ENCODE peak calls at places on chromosome 22, in four cellular contexts. T, O, Z and X are unnamed samples. For H3K27me3 and H3K4me1, the result is how much of the 10 kb centered on the place peaks cover.

GRCh38 chr22:19823638-19824196 is 31.0 kb downstream of the GNB1L start:
- DNase-seq in T (peak), O (no peak), Z (no peak), X (no peak)

GRCh38 chr22:24392218-24392931 is 35.0 kb upstream of the ADORA2A start:
- DNase-seq in T (no peak), Z (no peak), O (no peak), X (no peak)

GRCh38 chr22:35761037-35761436 is 43.4 kb downstream of the APOL5 start:
- DNase-seq in Z (no peak), O (peak), T (no peak), X (no peak)

GRCh38 chr22:37148031-37148651 is 1.6 kb downstream of the IL2RB start:
- DNase-seq in Z (no peak), O (no peak), T (no peak), X (no peak)

GRCh38 chr22:29443861-29444431 is 5.6 kb downstream of the RFPL1 start:
- DNase-seq in T (no peak), O (no peak), Z (no peak), X (no peak)

GRCh38 chr22:29139965-29140782 is 65.5 kb upstream of the EMID1 start:
- DNase-seq in T (no peak), O (peak), Z (no peak), X (no peak)

GRCh38 chr22:20031732-20032406 is 11.0 kb downstream of the TANGO2 start:
- DNase-seq in Z (no peak), O (no peak), T (no peak), X (no peak)

GRCh38 chr22:20429254-20430100 is 8.1 kb downstream of the SCARF2 start:
- DNase-seq in T (peak), Z (no peak), O (no peak), X (peak)

GRCh38 chr22:42800731-42801536 is 56.1 kb downstream of the ARFGAP3 start:
- DNase-seq in T (no peak), Z (no peak), O (no peak), X (peak)

GRCh38 chr22:38129856-38130255 is 19.4 kb upstream of the BAIAP2L2 start:
- DNase-seq in Z (no peak), O (no peak), T (no peak), X (no peak)

GRCh38 chr22:36325163-36326031 is 62.4 kb downstream of the MYH9 start:
- DNase-seq in Z (no peak), T (peak), O (peak), X (no peak)

GRCh38 chr22:30305519-30305905 is 16.2 kb upstream of the CASTOR1 start:
- DNase-seq in Z (peak), T (no peak), O (no peak), X (peak)

GRCh38 chr22:32342977-32343376 is 14.7 kb upstream of the RFPL3 start:
- DNase-seq in Z (no peak), O (no peak), T (no peak), X (no peak)

GRCh38 chr22:33922268-33922667 is 2.0 kb upstream of the LARGE1 start:
- DNase-seq in T (no peak), O (peak), Z (no peak), X (peak)

GRCh38 chr22:38202437-38203089 is 769 bp downstream of the MAFF start:
- DNase-seq in Z (peak), O (peak), T (peak), X (peak)

GRCh38 chr22:49302150-49302460 is 525.6 kb downstream of the BRD1 start:
- DNase-seq in O (no peak), T (no peak), Z (no peak), X (no peak)

GRCh38 chr22:19058713-19059451 is 63.3 kb downstream of the DGCR2 start:
- DNase-seq in O (no peak), T (peak), Z (no peak), X (peak)

GRCh38 chr22:29154364-29155048 is 51.2 kb upstream of the EMID1 start:
- DNase-seq in Z (no peak), T (peak), O (peak), X (peak)

GRCh38 chr22:35411112-35411511 is 11.2 kb downstream of the MCM5 start:
- DNase-seq in T (no peak), Z (no peak), O (no peak), X (no peak)

GRCh38 chr22:33329398-33329797 is 271.2 kb upstream of the SYN3 start:
- DNase-seq in O (no peak), T (no peak), Z (no peak), X (no peak)

GRCh38 chr22:19756288-19757128 is 4.1 kb upstream of the TBX1 start:
- DNase-seq in T (peak), O (no peak), Z (no peak), X (peak)

GRCh38 chr22:29195118-29195963 is 10.4 kb upstream of the EMID1 start:
- DNase-seq in Z (no peak), O (no peak), T (no peak), X (no peak)

GRCh38 chr22:24304067-24304675 is 33.5 kb downstream of the SPECC1L start:
- DNase-seq in O (no peak), T (no peak), Z (no peak), X (no peak)

GRCh38 chr22:20624161-20624616 is 116.8 kb downstream of the MED15 start:
- DNase-seq in O (peak), T (no peak), Z (no peak), X (no peak)

GRCh38 chr22:33919591-33920501 is at the start of gene LARGE1:
- DNase-seq in T (peak), Z (peak), O (peak), X (peak)

GRCh38 chr22:46754110-46754799 is 8.2 kb upstream of the TBC1D22A start:
- DNase-seq in O (peak), Z (peak), T (peak), X (peak)

GRCh38 chr22:47090591-47091240 is 328.3 kb downstream of the TBC1D22A start:
- DNase-seq in Z (no peak), T (no peak), O (peak), X (peak)

GRCh38 chr22:46917702-46918101 is 155.3 kb downstream of the TBC1D22A start:
- DNase-seq in T (no peak), Z (no peak), O (no peak), X (no peak)

GRCh38 chr22:20032407-20032991 is 11.6 kb downstream of the TANGO2 start:
- DNase-seq in O (no peak), Z (no peak), T (no peak), X (no peak)

GRCh38 chr22:46734830-46735453 is 3.1 kb downstream of the CERK start:
- DNase-seq in O (no peak), T (peak), Z (no peak), X (no peak)

GRCh38 chr22:48919187-48919590 is 908.5 kb downstream of the BRD1 start:
- DNase-seq in Z (no peak), T (no peak), O (no peak), X (no peak)

GRCh38 chr22:46695346-46696224 is 42.5 kb downstream of the CERK start:
- DNase-seq in O (no peak), Z (no peak), T (peak), X (no peak)

GRCh38 chr22:36454916-36455570 is 26.4 kb downstream of the TXN2 start:
- DNase-seq in O (peak), T (peak), Z (peak), X (peak)

GRCh38 chr22:36863979-36864378 is 3.2 kb downstream of the NCF4 start:
- DNase-seq in T (no peak), O (no peak), Z (no peak), X (no peak)

GRCh38 chr22:37807410-37808293 is at the start of gene GCAT:
- DNase-seq in O (peak), T (peak), Z (peak), X (peak)

GRCh38 chr22:50301581-50301991 is 5.9 kb downstream of the PLXNB2 start:
- DNase-seq in T (no peak), O (no peak), Z (no peak), X (no peak)

GRCh38 chr22:42644422-42645340 is 4.3 kb upstream of the ATP5MGL start:
- DNase-seq in O (no peak), T (peak), Z (no peak), X (peak)

GRCh38 chr22:17910561-17911311 is 113.6 kb downstream of the MICAL3 start:
- DNase-seq in Z (no peak), T (no peak), O (peak), X (peak)

GRCh38 chr22:50728523-50728931 is 9.5 kb upstream of the ACR start:
- DNase-seq in T (peak), Z (peak), O (no peak), X (no peak)

GRCh38 chr22:21663738-21664137 is 2.1 kb upstream of the PPIL2 start:
- DNase-seq in Z (no peak), T (no peak), O (no peak), X (no peak)

GRCh38 chr22:21660904-21661303 is 4.9 kb upstream of the PPIL2 start:
- DNase-seq in O (no peak), Z (no peak), T (no peak), X (no peak)

GRCh38 chr22:21665047-21665851 is 563 bp upstream of the PPIL2 start:
- DNase-seq in Z (no peak), T (no peak), O (no peak), X (no peak)

GRCh38 chr22:21659864-21660525 is 5.8 kb upstream of the PPIL2 start:
- DNase-seq in O (no peak), T (no peak), Z (no peak), X (no peak)

GRCh38 chr22:21661991-21662390 is 3.8 kb upstream of the PPIL2 start:
- DNase-seq in T (no peak), Z (no peak), O (no peak), X (no peak)
- H3K27me3 ChIP-seq in T (under half), Z (under half), O (under half), X (under half)

DNA sequence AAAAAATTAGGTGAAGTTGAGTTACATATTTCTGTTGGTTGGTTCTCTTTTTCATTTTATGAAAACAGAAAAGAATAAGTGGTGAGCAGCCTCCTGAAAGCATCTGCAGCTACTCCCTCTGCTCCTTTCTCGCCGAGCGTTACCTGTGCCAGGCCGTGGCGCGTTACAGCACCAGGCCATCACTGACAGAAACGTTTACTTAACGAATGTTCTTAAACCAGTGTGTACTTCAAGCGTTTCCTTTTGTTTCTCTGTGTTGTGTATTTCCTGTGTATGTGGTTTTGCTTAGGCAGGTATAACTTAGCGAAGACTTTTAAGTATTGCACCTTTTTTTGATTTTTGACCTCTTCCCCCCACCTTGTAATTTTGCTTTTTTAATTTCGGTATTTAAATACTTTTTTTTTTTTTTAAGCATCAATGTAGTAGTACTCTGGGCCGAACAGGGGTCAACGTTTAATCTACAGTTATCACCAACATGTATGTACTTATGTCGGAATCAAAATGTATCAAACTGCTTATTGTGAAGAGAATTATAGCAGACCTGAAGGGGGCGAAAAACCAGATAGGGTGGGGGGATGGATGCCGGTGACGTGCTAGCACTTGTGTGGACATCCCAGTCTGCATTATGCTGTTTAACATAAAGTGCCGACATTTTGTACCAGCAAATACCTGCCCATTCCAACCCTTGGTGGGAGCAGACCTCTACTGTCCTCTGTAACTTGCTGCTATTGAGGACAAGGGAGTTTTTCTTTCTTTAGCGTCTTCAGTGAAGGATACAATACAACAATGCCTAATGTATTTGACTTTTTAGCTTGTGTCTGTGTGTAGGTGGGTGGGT is 21.6 kb upstream of the ADSL start:
- DNase-seq in O (no peak), T (no peak), Z (no peak), X (no peak)
- H3K4me1 ChIP-seq in O (under half), T (under half), Z (half or more), X (under half)

DNA sequence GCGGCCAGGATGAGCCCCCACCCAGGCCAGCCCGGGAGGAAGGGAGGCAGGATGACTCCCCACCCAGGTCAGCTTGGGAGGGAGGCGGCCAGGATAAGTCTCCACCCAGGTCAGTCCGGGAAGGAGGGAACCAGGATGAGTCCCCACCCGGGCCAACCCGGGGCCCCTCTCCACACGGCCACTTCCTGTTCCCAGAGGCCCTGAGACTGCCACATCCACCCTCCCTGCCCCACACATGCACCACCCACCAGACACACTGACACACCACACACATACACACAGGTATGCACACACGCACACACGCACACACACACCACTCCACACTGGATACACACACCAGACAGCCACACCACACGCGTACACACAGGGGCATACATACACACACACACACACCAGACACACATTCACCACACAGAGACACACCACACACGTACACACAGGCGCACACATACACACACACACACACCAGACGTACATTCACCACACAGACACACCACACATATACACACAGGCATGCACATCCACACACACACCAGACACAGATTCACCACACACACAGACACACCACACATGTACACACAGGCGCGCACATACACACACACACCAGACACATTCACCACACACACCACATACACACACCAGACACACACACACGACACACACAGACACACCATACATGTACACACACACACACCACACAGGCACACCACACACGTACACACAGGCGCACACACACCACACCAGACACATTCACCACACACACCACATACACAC is 84.9 kb upstream of the PRR5 start:
- DNase-seq in Z (no peak), O (no peak), T (peak), X (no peak)
- H3K27ac ChIP-seq in Z (no peak), O (no peak), T (no peak), X (no peak)

GRCh38 chr22:26852176-26852575 is 194.8 kb downstream of the MIAT start:
- DNase-seq in T (no peak), Z (no peak), O (no peak), X (no peak)
- H3K27me3 ChIP-seq in T (under half), Z (under half), O (under half), X (under half)